ENCODE peak calls at places on chromosomes 3 and 15, in six cellular contexts. C is heart right ventricle, P is cardiac muscle cell, H is IMR-90, D is right atrium auricular region, T is adrenal gland. G is an unnamed sample.

GRCh38 chr3:40387001-40387894 is at the start of gene ENTPD3:
- DNase-seq in C (no peak), P (peak; percentile 21), H (no peak), D (no peak), T (no peak), G (no peak)

GRCh38 chr3:127714151-127714571 is 41.4 kb downstream of the ABTB1 start:
- DNase-seq in C (peak; percentile 71), P (peak; percentile 25), H (no peak), D (no peak), T (no peak), G (no peak)

GRCh38 chr15:52214553-52214952 is 23.4 kb upstream of the GNB5 start:
- DNase-seq in C (no peak), P (no peak), H (no peak), D (no peak), T (no peak), G (no peak)

GRCh38 chr3:42501681-42502428 is 588 bp upstream of the VIPR1 start:
- DNase-seq in C (peak; percentile 32), P (peak; percentile 40), H (peak; percentile 2), D (peak; percentile 67), T (peak; percentile 43), G (peak; percentile 55)

GRCh38 chr3:184539801-184540440 is 21.7 kb upstream of the EPHB3 start:
- DNase-seq in C (no peak), P (no peak), H (no peak), D (peak; percentile 40), T (no peak), G (no peak)

GRCh38 chr15:38688761-38689160 is 124.1 kb upstream of the RASGRP1 start:
- DNase-seq in C (no peak), P (no peak), H (no peak), D (no peak), T (no peak), G (no peak)

GRCh38 chr3:49606427-49606826 is 52.1 kb downstream of the BSN start:
- DNase-seq in C (no peak), P (no peak), H (no peak), D (no peak), T (no peak), G (no peak)

GRCh38 chr3:128412180-128413002 is 54.3 kb downstream of the DNAJB8 start:
- DNase-seq in C (no peak), P (no peak), H (no peak), D (no peak), T (no peak), G (no peak)

GRCh38 chr3:136624381-136624780 is 127.8 kb downstream of the STAG1 start:
- DNase-seq in C (no peak), P (no peak), H (no peak), D (no peak), T (no peak), G (no peak)

GRCh38 chr15:89119489-89120478 is 31.5 kb downstream of the ABHD2 start:
- DNase-seq in C (no peak), P (peak; percentile 76), H (peak; percentile 69), D (peak; percentile 72), T (no peak), G (no peak)

GRCh38 chr3:14253022-14253761 is 74.6 kb downstream of the LSM3 start:
- DNase-seq in C (no peak), P (peak; percentile 67), H (peak; percentile 41), D (no peak), T (peak; percentile 61), G (no peak)

GRCh38 chr15:81548350-81549116 is 174.5 kb upstream of the TMC3 start:
- DNase-seq in C (no peak), P (peak; percentile 7), H (peak; percentile 49), D (no peak), T (no peak), G (no peak)

GRCh38 chr3:14461748-14462324 is 59.4 kb downstream of the SLC6A6 start:
- DNase-seq in C (peak; percentile 59), P (peak; percentile 82), H (peak; percentile 73), D (no peak), T (peak; percentile 48), G (no peak)

GRCh38 chr15:60390931-60391501 is 6.8 kb downstream of the ANXA2 start:
- DNase-seq in C (peak; percentile 52), P (peak; percentile 91), H (peak; percentile 83), D (peak; percentile 74), T (peak; percentile 85), G (peak; percentile 92)

GRCh38 chr15:90201150-90201943 is at the start of gene SEMA4B:
- DNase-seq in C (peak; percentile 72), P (peak; percentile 56), H (peak; percentile 32), D (no peak), T (peak; percentile 70), G (peak; percentile 88)

GRCh38 chr15:68930268-68931022 is at the start of gene SPESP1:
- DNase-seq in C (peak; percentile 49), P (peak; percentile 76), H (peak; percentile 62), D (peak; percentile 62), T (peak; percentile 47), G (no peak)

GRCh38 chr15:99438222-99438592 is 127.6 kb upstream of the MEF2A start:
- DNase-seq in C (no peak), P (no peak), H (no peak), D (peak; percentile 52), T (no peak), G (peak; percentile 2)

GRCh38 chr3:45664558-45664957 is 24.6 kb upstream of the SACM1L start:
- DNase-seq in C (no peak), P (no peak), H (no peak), D (no peak), T (peak; percentile 61), G (no peak)

GRCh38 chr3:107024481-107025153 is 352.6 kb upstream of the CCDC54 start:
- DNase-seq in C (no peak), P (peak; percentile 11), H (no peak), D (no peak), T (no peak), G (no peak)

GRCh38 chr15:33089878-33090757 is 104.4 kb downstream of the FMN1 start:
- DNase-seq in C (no peak), P (peak; percentile 64), H (peak; percentile 94), D (no peak), T (no peak), G (peak; percentile 29)

GRCh38 chr3:81024560-81024959 is 736.9 kb downstream of the GBE1 start:
- DNase-seq in C (no peak), P (no peak), H (no peak), D (no peak), T (no peak), G (no peak)

GRCh38 chr3:147410126-147410517 is 957 bp downstream of the ZIC1 start:
- DNase-seq in C (no peak), P (no peak), H (no peak), D (no peak), T (no peak), G (no peak)

GRCh38 chr15:40454904-40455391 is 14.2 kb downstream of the BAHD1 start:
- DNase-seq in C (no peak), P (peak; percentile 42), H (peak; percentile 54), D (no peak), T (peak; percentile 70), G (no peak)

GRCh38 chr3:15108082-15108545 is 9.2 kb upstream of the RBSN start:
- DNase-seq in C (peak; percentile 51), P (peak; percentile 84), H (peak; percentile 69), D (no peak), T (peak; percentile 78), G (peak; percentile 85)

GRCh38 chr3:46892285-46893145 is 15.0 kb downstream of the PTH1R start:
- DNase-seq in C (peak; percentile 72), P (peak; percentile 80), H (peak; percentile 33), D (peak; percentile 83), T (peak; percentile 81), G (no peak)

GRCh38 chr3:128714887-128715496 is 11.0 kb upstream of the RAB7A start:
- DNase-seq in C (no peak), P (no peak), H (no peak), D (no peak), T (no peak), G (no peak)

GRCh38 chr15:66617137-66618090 is 51.6 kb upstream of the LCTL start:
- DNase-seq in C (peak; percentile 74), P (peak; percentile 85), H (peak; percentile 80), D (peak; percentile 94), T (peak; percentile 56), G (no peak)

GRCh38 chr15:26854435-26854834 is 12.4 kb upstream of the GABRA5 start:
- DNase-seq in C (no peak), P (no peak), H (no peak), D (no peak), T (no peak), G (no peak)

GRCh38 chr3:160564949-160565441 is 376 bp downstream of the KPNA4 start:
- DNase-seq in C (no peak), P (peak; percentile 68), H (peak; percentile 51), D (peak; percentile 70), T (peak; percentile 65), G (peak; percentile 64)

GRCh38 chr15:53833134-53833624 is 73.7 kb upstream of the WDR72 start:
- DNase-seq in C (peak; percentile 47), P (no peak), H (peak; percentile 1), D (no peak), T (peak; percentile 9), G (no peak)
- H3K4me3 ChIP-seq in C (no peak overlapping the region), P (no peak overlapping the region), H (no peak overlapping the region), D (no peak overlapping the region), T (no peak overlapping the region), G (no peak overlapping the region)

DNA sequence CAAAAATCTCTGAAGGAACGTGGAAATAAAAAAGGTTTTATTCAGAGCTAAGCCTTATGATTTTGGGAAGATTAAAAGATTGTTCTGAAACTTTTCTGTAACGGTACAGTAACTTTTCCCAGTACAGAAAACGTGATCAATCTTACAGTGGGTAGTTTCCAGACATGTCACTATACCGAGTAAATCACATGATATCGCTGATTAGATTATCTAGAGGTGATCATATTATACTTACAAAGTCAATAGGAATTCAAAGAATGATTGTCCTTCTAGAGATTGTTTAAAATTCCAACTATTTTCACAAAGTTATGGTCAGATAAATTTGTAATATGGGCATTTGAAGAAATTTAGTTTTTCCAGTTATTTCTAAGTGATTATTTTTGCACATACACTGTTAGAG is 736.0 kb upstream of the GRM7 start:
- DNase-seq in C (no peak), P (no peak), H (no peak), D (no peak), T (no peak), G (no peak)
- H3K9me3 ChIP-seq in C (no peaks in the 10 kb centered on the region), P (no peaks in the 10 kb centered on the region), H (peaks cover 3% of the 10 kb centered on the region), D (no peaks in the 10 kb centered on the region), T (no peaks in the 10 kb centered on the region), G (no peaks in the 10 kb centered on the region)

DNA sequence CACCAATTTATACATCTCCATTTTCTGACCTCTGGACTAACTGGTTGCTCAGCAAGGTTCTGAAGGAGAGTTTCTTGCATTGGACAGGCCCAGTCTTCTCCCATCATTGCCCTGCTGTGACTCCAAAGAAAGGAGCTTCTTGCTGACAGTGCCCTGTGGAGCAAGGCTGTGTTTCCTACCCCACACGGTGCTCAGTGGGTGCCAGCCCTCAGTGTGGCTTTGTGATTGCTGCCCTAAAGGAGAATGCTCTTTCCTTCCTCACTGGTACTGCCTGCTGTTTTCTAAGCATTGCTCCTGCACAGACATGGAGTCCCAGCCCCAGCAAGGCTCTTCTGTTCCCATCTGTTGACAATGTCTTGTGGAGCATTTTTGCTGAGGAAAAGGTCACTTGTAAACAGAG is 62.7 kb downstream of the HMG20A start:
- DNase-seq in C (no peak), P (no peak), H (no peak), D (no peak), T (no peak), G (no peak)
- H3K36me3 ChIP-seq in C (peaks cover 51% of the 10 kb centered on the region), P (peaks cover 29% of the 10 kb centered on the region), H (peaks cover 13% of the 10 kb centered on the region), D (peaks cover 38% of the 10 kb centered on the region), T (peaks cover 46% of the 10 kb centered on the region), G (peaks cover 48% of the 10 kb centered on the region)

DNA sequence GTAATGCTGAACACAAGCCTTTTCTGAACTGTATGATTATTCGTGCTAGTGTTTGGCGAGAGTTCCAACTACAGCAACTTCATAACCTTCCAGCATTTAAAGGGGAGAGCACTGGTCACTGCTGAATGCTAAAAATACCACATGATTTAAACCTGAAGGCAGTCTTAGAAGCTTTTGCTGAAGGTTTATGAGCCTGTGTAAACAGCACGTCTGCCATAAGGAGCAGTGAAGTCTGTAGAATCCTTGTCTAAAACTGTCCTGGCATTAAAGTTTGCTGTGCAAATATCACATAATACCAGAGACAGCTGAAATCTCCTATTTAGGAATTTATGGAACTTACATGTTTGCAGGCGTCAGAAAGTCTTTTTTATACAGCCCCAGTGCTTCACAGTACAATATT is 5.9 kb downstream of the SATB1 start:
- DNase-seq in C (no peak), P (no peak), H (no peak), D (no peak), T (no peak), G (no peak)
- H3K4me3 ChIP-seq in C (no peak overlapping the region), P (no peak overlapping the region), H (no peak overlapping the region), D (no peak overlapping the region), T (no peak overlapping the region), G (no peak overlapping the region)